ENCODE peak calls at places on chromosomes 1 and 21, in nine cellular contexts. R, X, P, Y, G, C, H, D and S are unnamed samples.
A peak's percentile ranks its signal among the peaks of the same experiment; 100 is the strongest.

GRCh38 chr1:159211331-159212136 is 6.9 kb downstream of the ACKR1 start:
- DNase-seq in H (peak; percentile 68), X (peak; percentile 65), C (peak; percentile 63), P (peak; percentile 67), D (peak; percentile 44), R (peak; percentile 61), G (peak; percentile 82), Y (peak; percentile 51), S (peak; percentile 55)

GRCh38 chr1:90714521-90714951 is 2.6 kb downstream of the BARHL2 start:
- DNase-seq in Y (no peak), P (no peak), C (no peak), H (no peak), X (no peak), D (no peak), R (no peak), G (no peak), S (no peak)

GRCh38 chr1:88646852-88647645 is 37.0 kb upstream of the PKN2 start:
- DNase-seq in G (no peak), C (peak; percentile 39), D (peak; percentile 2), P (no peak), Y (no peak), X (no peak), R (no peak), H (no peak), S (no peak)

GRCh38 chr1:156383023-156383422 is 14.0 kb downstream of the RHBG start:
- DNase-seq in P (peak; percentile 75), D (peak; percentile 89), G (peak; percentile 62), C (peak; percentile 44), Y (peak; percentile 89), R (peak; percentile 70), X (peak; percentile 65), H (peak; percentile 78), S (peak; percentile 87)

GRCh38 chr1:160858127-160858909 is 4.4 kb downstream of the CD244 start:
- DNase-seq in G (no peak), Y (no peak), R (no peak), X (no peak), C (no peak), D (no peak), P (no peak), H (no peak), S (no peak)

GRCh38 chr1:54885237-54885679 is 1.7 kb downstream of the DHCR24 start:
- DNase-seq in Y (no peak), H (no peak), R (no peak), C (no peak), X (no peak), G (no peak), D (no peak), P (no peak), S (no peak)

GRCh38 chr1:245516178-245516829 is 361.5 kb downstream of the KIF26B start:
- DNase-seq in Y (no peak), X (no peak), P (no peak), G (peak; percentile 12), H (no peak), D (peak; percentile 81), C (peak; percentile 14), R (no peak), S (no peak)

GRCh38 chr1:234533975-234534876 is 55.2 kb upstream of the TARBP1 start:
- DNase-seq in D (peak; percentile 38), H (no peak), P (peak; percentile 35), G (peak; percentile 100), X (peak; percentile 84), Y (no peak), R (no peak), C (peak; percentile 100), S (no peak)

GRCh38 chr1:151953409-151954094 is 40.1 kb downstream of the S100A10 start:
- DNase-seq in G (no peak), H (no peak), Y (no peak), P (no peak), D (no peak), X (no peak), R (no peak), C (no peak), S (no peak)

GRCh38 chr1:207861442-207862177 is 49.3 kb downstream of the CD34 start:
- DNase-seq in P (no peak), X (no peak), D (no peak), H (no peak), Y (peak; percentile 31), G (no peak), C (no peak), R (no peak), S (no peak)

GRCh38 chr1:39272027-39272790 is 67.7 kb downstream of the MACF1 start:
- DNase-seq in G (peak; percentile 31), R (no peak), D (peak; percentile 8), X (no peak), C (peak; percentile 33), P (no peak), Y (peak; percentile 46), H (peak; percentile 13), S (peak; percentile 51)

GRCh38 chr1:154944422-154945159 is 8.1 kb upstream of the PMVK start:
- DNase-seq in P (no peak), C (no peak), G (no peak), Y (no peak), X (no peak), D (no peak), H (no peak), R (no peak), S (no peak)

GRCh38 chr1:171802207-171802606 is 20.7 kb downstream of the METTL13 start:
- DNase-seq in P (no peak), Y (no peak), G (no peak), C (no peak), H (no peak), D (no peak), X (no peak), R (no peak), S (no peak)

GRCh38 chr1:56355422-56355821 is 223.9 kb downstream of the PLPP3 start:
- DNase-seq in P (peak; percentile 45), D (no peak), G (no peak), R (no peak), C (no peak), Y (no peak), X (no peak), H (no peak), S (no peak)

GRCh38 chr1:231850786-231851185 is 224.2 kb downstream of the DISC1 start:
- DNase-seq in G (no peak), X (no peak), C (no peak), Y (no peak), H (no peak), R (no peak), P (peak; percentile 94), D (no peak), S (no peak)

GRCh38 chr1:209743145-209743482 is 12.7 kb upstream of the TRAF3IP3 start:
- DNase-seq in X (no peak), D (no peak), H (no peak), R (no peak), G (peak; percentile 77), C (peak; percentile 96), P (no peak), Y (no peak), S (no peak)

GRCh38 chr1:222697203-222697602 is 15.1 kb downstream of the AIDA start:
- DNase-seq in C (peak; percentile 18), P (no peak), Y (no peak), H (no peak), R (no peak), X (no peak), D (no peak), G (no peak), S (no peak)

GRCh38 chr1:28395181-28395580 is 25.6 kb downstream of the PHACTR4 start:
- DNase-seq in P (no peak), Y (no peak), R (no peak), G (peak; percentile 46), D (no peak), H (no peak), C (peak; percentile 21), X (no peak), S (no peak)

GRCh38 chr21:43853851-43854772 is 10.9 kb upstream of the AGPAT3 start:
- DNase-seq in G (no peak), P (no peak), H (no peak), Y (no peak), D (no peak), C (no peak), R (no peak), X (no peak), S (no peak)

GRCh38 chr1:116508090-116508983 is 62.5 kb downstream of the CD58 start:
- DNase-seq in H (no peak), G (no peak), P (no peak), Y (no peak), X (no peak), C (no peak), D (no peak), R (no peak), S (no peak)

GRCh38 chr1:114340906-114341698 is 169.9 kb downstream of the TRIM33 start:
- DNase-seq in G (no peak), P (no peak), D (no peak), X (no peak), Y (no peak), R (no peak), H (no peak), C (no peak), S (no peak)

GRCh38 chr1:220339581-220339980 is 67.3 kb upstream of the RAB3GAP2 start:
- DNase-seq in G (no peak), H (no peak), R (no peak), Y (no peak), P (no peak), D (no peak), C (peak; percentile 26), X (no peak), S (no peak)
- TF ChIP-seq CTCF in G (no peak), H (no peak), R (no peak), Y (no peak), P (no peak), D (no peak), C (peak; percentile 21), X (no peak), S (no peak)

GRCh38 chr1:228166170-228166936 is 749 bp downstream of the IBA57 start:
- DNase-seq in X (peak; percentile 58), H (peak; percentile 56), D (peak; percentile 58), R (peak; percentile 43), Y (peak; percentile 74), C (peak; percentile 78), G (peak; percentile 64), P (peak; percentile 60), S (peak; percentile 68)
- TF ChIP-seq CTCF in X (no peak), H (no peak), D (peak; percentile 50), R (peak; percentile 36), Y (no peak), C (peak; percentile 14), G (peak; percentile 21), P (peak; percentile 37), S (peak; percentile 60)

GRCh38 chr1:31335007-31335406 is 37.9 kb downstream of the FABP3 start:
- DNase-seq in H (no peak), R (no peak), D (no peak), X (no peak), P (peak; percentile 35), G (peak; percentile 64), C (peak; percentile 64), Y (peak; percentile 34), S (peak; percentile 35)
- TF ChIP-seq CTCF in H (peak; percentile 35), R (peak; percentile 66), D (peak; percentile 67), X (no peak), P (peak; percentile 68), G (peak; percentile 69), C (peak; percentile 58), Y (peak; percentile 9), S (peak; percentile 56)

DNA sequence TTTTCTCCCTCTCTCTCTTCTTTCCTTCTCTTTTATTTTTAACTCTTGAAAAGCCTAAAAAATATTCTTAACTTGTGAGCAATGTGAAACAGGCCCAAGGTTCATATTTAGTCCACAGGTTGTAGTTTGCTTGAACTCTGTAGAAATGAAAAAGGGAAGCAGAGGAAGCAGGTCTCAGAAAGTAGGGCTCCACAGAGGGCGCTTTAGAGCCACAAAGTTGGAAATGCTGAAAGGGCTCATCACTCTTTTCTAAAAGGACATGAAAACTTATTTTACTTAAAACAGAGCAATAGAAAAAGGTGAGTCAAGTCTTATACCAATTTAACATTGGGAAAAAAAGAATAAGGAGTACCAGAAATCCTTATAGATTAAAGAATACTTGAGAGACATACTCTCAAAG is 247.0 kb downstream of the USP25 start:
- DNase-seq in G (no peak), D (no peak), Y (no peak), R (peak; percentile 4), X (no peak), H (peak; percentile 5), C (peak; percentile 25), P (peak; percentile 49), S (no peak)
- TF ChIP-seq CTCF in G (peak; percentile 48), D (peak; percentile 67), Y (no peak), R (peak; percentile 34), X (no peak), H (no peak), C (peak; percentile 52), P (peak; percentile 52), S (no peak)